ENCODE peak calls at places on chromosomes 7 and 10, in four cellular contexts. E is ELF-1; N is foreskin keratinocyte; L is activated CD8-positive, alpha-beta memory T cell treated with anti-CD3 and anti-CD28 coated beads, Interleukin-2, amount 10 ng/mL, durations not matched to agents 7 days and 5 days. H is an unnamed sample.

GRCh38 chr7:106129291-106129690 is 17.2 kb upstream of the SYPL1 start:
- DNase-seq in E (no peak), N (no peak), L (no peak), H (no peak)

GRCh38 chr10:120819366-120819765 is 31.8 kb upstream of the WDR11 start:
- DNase-seq in E (no peak), N (no peak), L (no peak), H (no peak)

GRCh38 chr10:1194161-1194560 is 138.0 kb downstream of the WDR37 start:
- DNase-seq in E (no peak), N (no peak), L (no peak), H (no peak)

GRCh38 chr10:45044290-45044689 is 43.6 kb downstream of the ZNF22 start:
- DNase-seq in E (peak; percentile 29), N (no peak), L (no peak), H (no peak)

GRCh38 chr7:28835800-28836199 is 122.3 kb downstream of the TRIL start:
- DNase-seq in E (no peak), N (no peak), L (no peak), H (no peak)

GRCh38 chr10:34734918-34735317 is 80.2 kb downstream of the PARD3 start:
- DNase-seq in E (no peak), N (no peak), L (no peak), H (no peak)

GRCh38 chr10:79488303-79488702 is 24.0 kb upstream of the EIF5AL1 start:
- DNase-seq in E (peak; percentile 62), N (peak; percentile 66), L (no peak), H (peak; percentile 94)

GRCh38 chr7:123916240-123916724 is 8.8 kb upstream of the SPAM1 start:
- DNase-seq in E (peak; percentile 58), N (peak; percentile 4), L (no peak), H (no peak)

GRCh38 chr7:73397521-73397934 is 36.0 kb upstream of the FZD9 start:
- DNase-seq in E (peak; percentile 44), N (no peak), L (no peak), H (no peak)

GRCh38 chr10:79308016-79308415 is 39.3 kb upstream of the PPIF start:
- DNase-seq in E (no peak), N (no peak), L (no peak), H (no peak)

GRCh38 chr10:121608669-121609190 is 10.5 kb upstream of the FGFR2 start:
- DNase-seq in E (peak; percentile 87), N (no peak), L (no peak), H (no peak)

GRCh38 chr7:1458676-1459511 is at the start of gene MICALL2:
- DNase-seq in E (peak; percentile 68), N (peak; percentile 45), L (peak; percentile 47), H (no peak)

GRCh38 chr7:82017334-82017943 is 247.6 kb upstream of the HGF start:
- DNase-seq in E (no peak), N (no peak), L (no peak), H (no peak)

GRCh38 chr7:11760372-11760771 is 71.6 kb downstream of the THSD7A start:
- DNase-seq in E (peak; percentile 19), N (no peak), L (no peak), H (no peak)

GRCh38 chr7:818031-818699 is 14.1 kb upstream of the SUN1 start:
- DNase-seq in E (no peak), N (peak; percentile 49), L (no peak), H (no peak)

GRCh38 chr10:21260060-21260792 is 265.3 kb downstream of the SKIDA1 start:
- DNase-seq in E (no peak), N (no peak), L (no peak), H (no peak)

GRCh38 chr7:142711722-142712616 is 37.3 kb upstream of the PRSS1 start:
- DNase-seq in E (no peak), N (no peak), L (peak; percentile 77), H (no peak)

GRCh38 chr7:716212-716611 is 10.3 kb upstream of the DNAAF5 start:
- DNase-seq in E (peak; percentile 80), N (no peak), L (no peak), H (no peak)

GRCh38 chr10:1657500-1657899 is 79.8 kb downstream of the ADARB2 start:
- DNase-seq in E (no peak), N (no peak), L (no peak), H (no peak)

GRCh38 chr7:33425385-33425784 is 296.0 kb downstream of the BBS9 start:
- DNase-seq in E (peak; percentile 14), N (no peak), L (no peak), H (no peak)

GRCh38 chr7:134154581-134155130 is 27.5 kb downstream of the LRGUK start:
- DNase-seq in E (no peak), N (no peak), L (no peak), H (no peak)

GRCh38 chr7:99976626-99977025 is 795 bp upstream of the AZGP1 start:
- DNase-seq in E (no peak), N (no peak), L (no peak), H (no peak)

GRCh38 chr7:124989911-124990310 is 60.3 kb upstream of the POT1 start:
- DNase-seq in E (no peak), N (no peak), L (no peak), H (no peak)

GRCh38 chr7:133355325-133355708 is 102.4 kb downstream of the EXOC4 start:
- DNase-seq in E (no peak), N (peak; percentile 12), L (no peak), H (no peak)

GRCh38 chr10:93006435-93007039 is 54.1 kb upstream of the CYP26C1 start:
- DNase-seq in E (peak; percentile 13), N (no peak), L (no peak), H (no peak)

GRCh38 chr7:132580717-132581285 is 4.5 kb upstream of the PLXNA4 start:
- DNase-seq in E (peak; percentile 86), N (no peak), L (peak; percentile 81), H (no peak)

GRCh38 chr7:20435305-20435704 is 104.6 kb downstream of the ITGB8 start:
- DNase-seq in E (no peak), N (no peak), L (no peak), H (no peak)

GRCh38 chr10:70785190-70785589 is at the start of gene TBATA:
- DNase-seq in E (no peak), N (no peak), L (peak; percentile 64), H (no peak)

GRCh38 chr7:142804715-142805114 is 33.9 kb downstream of the PRSS2 start:
- DNase-seq in E (no peak), N (no peak), L (peak; percentile 67), H (no peak)

GRCh38 chr10:88149906-88150305 is 286.5 kb downstream of the PTEN start:
- DNase-seq in E (no peak), N (no peak), L (no peak), H (no peak)

GRCh38 chr7:96977445-96977844 is 27.9 kb upstream of the DLX6 start:
- DNase-seq in E (no peak), N (no peak), L (no peak), H (peak; percentile 19)

H was measured in esophagus muscularis mucosa.